ENCODE peak calls at places on chromosomes 5 and 9, in six cellular contexts. J is AG10803, M is ovary, W is GM12865, Y is brain microvascular endothelial cell, O is epithelial cell of esophagus. U is an unnamed sample.

GRCh38 chr5:32754251-32754650 is 43.1 kb downstream of the NPR3 start:
- DNase-seq in J (peak), M (no peak), W (no peak), Y (no peak), O (no peak), U (no peak)

GRCh38 chr5:157613385-157614245 is 38.0 kb upstream of the ADAM19 start:
- DNase-seq in J (no peak), M (no peak), W (no peak), Y (no peak), O (no peak), U (no peak)

GRCh38 chr5:38672059-38672791 is 115.8 kb upstream of the LIFR start:
- DNase-seq in J (peak), M (no peak), W (no peak), Y (peak), O (peak), U (peak)

GRCh38 chr9:8762676-8763075 is 963.1 kb upstream of the DMAC1 start:
- DNase-seq in J (no peak), M (no peak), W (no peak), Y (no peak), O (no peak), U (no peak)

GRCh38 chr5:79850316-79850822 is 140.7 kb downstream of the MTX3 start:
- DNase-seq in J (peak), M (no peak), W (no peak), Y (no peak), O (no peak), U (no peak)

GRCh38 chr5:145588113-145588512 is 247.0 kb downstream of the PRELID2 start:
- DNase-seq in J (no peak), M (no peak), W (no peak), Y (no peak), O (no peak), U (no peak)

GRCh38 chr9:136311037-136311432 is 7.1 kb upstream of the CCDC187 start:
- DNase-seq in J (no peak), M (no peak), W (no peak), Y (no peak), O (no peak), U (no peak)

GRCh38 chr9:120383611-120383998 is 196.4 kb downstream of the CDK5RAP2 start:
- DNase-seq in J (no peak), M (no peak), W (no peak), Y (no peak), O (no peak), U (no peak)

GRCh38 chr9:88574993-88575392 is 40.0 kb downstream of the NXNL2 start:
- DNase-seq in J (peak), M (peak), W (no peak), Y (peak), O (peak), U (peak)

GRCh38 chr5:145495741-145496140 is 339.4 kb downstream of the PRELID2 start:
- DNase-seq in J (peak), M (no peak), W (no peak), Y (peak), O (peak), U (peak)

GRCh38 chr9:123997665-123998277 is 13.8 kb upstream of the LHX2 start:
- DNase-seq in J (no peak), M (no peak), W (peak), Y (peak), O (peak), U (no peak)

GRCh38 chr5:32848681-32849080 is 137.6 kb downstream of the NPR3 start:
- DNase-seq in J (peak), M (no peak), W (no peak), Y (no peak), O (no peak), U (no peak)

GRCh38 chr9:70013598-70014196 is 30.0 kb upstream of the MAMDC2 start:
- DNase-seq in J (peak), M (peak), W (no peak), Y (no peak), O (peak), U (no peak)

GRCh38 chr5:77718934-77719610 is 57.1 kb downstream of the TBCA start:
- DNase-seq in J (no peak), M (no peak), W (peak), Y (no peak), O (no peak), U (no peak)

GRCh38 chr5:176364765-176365662 is at the start of gene ARL10:
- DNase-seq in J (no peak), M (peak), W (peak), Y (no peak), O (peak), U (peak)

GRCh38 chr5:142131394-142131793 is 22.8 kb downstream of the NDFIP1 start:
- DNase-seq in J (no peak), M (no peak), W (no peak), Y (no peak), O (no peak), U (no peak)

DNA sequence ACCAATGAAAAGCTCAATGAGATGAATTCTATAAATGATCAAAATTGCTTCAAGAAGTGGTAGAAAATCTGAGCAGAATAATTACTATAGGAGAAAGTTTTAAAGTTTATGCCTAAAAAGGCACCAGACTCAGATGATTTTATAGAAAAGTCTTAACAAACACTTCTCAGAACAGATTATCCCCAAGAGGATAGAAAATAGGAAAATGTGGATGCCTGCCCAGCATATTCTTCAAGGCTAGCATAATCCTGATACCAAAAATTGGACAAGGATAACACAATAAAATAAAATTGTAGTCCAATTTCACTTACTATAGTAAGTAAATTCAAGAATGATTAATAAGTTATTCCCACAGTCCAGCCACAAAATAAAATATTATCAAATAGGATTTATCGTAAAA is 397.0 kb downstream of the NR2F1-AS1 start:
- DNase-seq in J (no peak), M (no peak), W (no peak), Y (no peak), O (no peak), U (no peak)
- H3K4me3 ChIP-seq in J (no peak), M (no peak), W (no peak), Y (no peak), O (no peak), U (no peak)

DNA sequence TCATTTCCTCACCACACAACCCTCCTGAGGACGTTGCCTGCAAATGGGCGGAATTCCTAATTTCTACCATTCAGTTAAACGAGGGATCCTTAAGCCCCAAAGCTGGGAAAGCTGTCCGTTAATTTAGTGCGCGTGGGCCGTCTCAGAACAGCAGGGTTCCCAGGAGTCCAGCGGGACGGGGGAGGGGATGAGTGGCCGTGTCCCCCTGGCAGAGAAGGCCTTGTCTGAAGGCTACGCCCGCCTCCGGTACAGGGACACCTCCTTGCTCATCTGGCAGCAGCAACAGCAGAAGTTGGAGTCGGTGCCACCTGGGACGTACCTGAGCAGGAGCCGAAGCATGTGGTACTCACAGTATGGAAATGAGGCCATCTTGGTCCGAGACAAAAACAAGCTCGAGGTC is 1.3 kb downstream of the BRD3OS start:
- DNase-seq in J (no peak), M (no peak), W (no peak), Y (no peak), O (no peak), U (no peak)
- H3K4me3 ChIP-seq in J (peak), M (no peak), W (no peak), Y (no peak), O (no peak), U (peak)

GRCh38 chr5:151254533-151254932 is 1.5 kb downstream of the GM2A start:
- DNase-seq in J (no peak), M (no peak), W (no peak), Y (no peak), O (peak), U (no peak)
- H3K4me3 ChIP-seq in J (no peak), M (no peak), W (peak), Y (no peak), O (peak), U (no peak)

GRCh38 chr5:17434982-17435381 is 63.0 kb upstream of the TAF11L2 start:
- DNase-seq in J (no peak), M (no peak), W (no peak), Y (no peak), O (no peak), U (no peak)

GRCh38 chr5:17436345-17436744 is 61.7 kb upstream of the TAF11L2 start:
- DNase-seq in J (peak), M (no peak), W (no peak), Y (no peak), O (no peak), U (no peak)

GRCh38 chr5:17439956-17440355 is 58.1 kb upstream of the TAF11L2 start:
- DNase-seq in J (no peak), M (no peak), W (no peak), Y (no peak), O (no peak), U (no peak)

GRCh38 chr5:17438027-17438426 is 60.0 kb upstream of the TAF11L2 start:
- DNase-seq in J (no peak), M (no peak), W (no peak), Y (no peak), O (no peak), U (no peak)

DNA sequence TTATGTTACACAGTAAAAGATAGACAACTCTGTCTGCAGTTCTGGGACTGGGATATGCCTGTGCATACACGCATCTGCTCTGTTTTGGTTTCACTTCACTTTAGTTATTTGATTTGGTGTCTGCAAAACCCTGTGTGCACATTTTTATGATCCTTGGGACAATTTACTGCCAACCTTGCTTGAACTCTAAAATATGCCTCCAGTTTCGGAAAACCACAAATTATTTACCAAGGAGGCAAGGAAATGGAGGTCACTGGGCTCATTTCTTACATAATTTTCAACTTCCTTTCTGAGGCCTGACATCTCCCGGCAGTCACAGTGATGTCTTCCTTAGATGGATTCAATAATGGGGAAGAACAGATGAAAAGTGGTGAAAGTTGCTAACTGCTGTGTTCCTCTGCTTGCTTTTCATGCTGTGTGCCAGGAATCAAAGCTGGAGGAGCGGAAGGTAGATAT is 61.2 kb upstream of the TAF11L2 start:
- DNase-seq in J (peak), M (no peak), W (no peak), Y (no peak), O (no peak), U (no peak)
- H3K4me3 ChIP-seq in J (peak), M (no peak), W (no peak), Y (no peak), O (no peak), U (peak)

GRCh38 chr9:79663878-79664277 is 92.1 kb downstream of the TLE4 start:
- DNase-seq in J (no peak), M (no peak), W (no peak), Y (no peak), O (no peak), U (no peak)
- H3K4me3 ChIP-seq in J (no peak), M (no peak), W (no peak), Y (no peak), O (no peak), U (no peak)

DNA sequence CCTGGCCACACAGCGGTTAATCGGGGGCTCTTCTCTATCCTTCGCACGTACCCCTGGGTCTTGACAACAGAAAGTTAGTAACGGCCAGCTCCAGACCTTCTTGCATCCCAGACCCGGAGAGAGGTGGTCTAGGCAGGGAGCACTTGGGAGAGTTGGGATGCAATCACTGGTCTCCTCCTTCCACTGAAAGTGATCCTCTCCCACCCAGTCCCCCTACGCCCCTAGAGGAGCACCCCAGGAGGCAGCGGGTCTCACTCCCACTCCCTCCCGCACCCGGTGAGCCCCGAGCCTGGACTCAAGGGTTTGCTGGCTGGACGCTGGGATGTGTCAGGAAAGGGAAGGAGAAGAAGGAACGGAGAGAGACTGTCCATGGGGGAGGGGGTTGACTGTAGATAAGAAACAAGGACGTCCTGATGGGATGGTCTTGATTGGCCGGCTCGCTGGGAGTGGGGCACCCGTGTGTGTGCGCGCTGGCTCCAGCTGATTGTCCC is 2.0 kb downstream of the RORB start:
- DNase-seq in J (no peak), M (no peak), W (no peak), Y (no peak), O (no peak), U (no peak)
- H3K4me3 ChIP-seq in J (no peak), M (peak), W (no peak), Y (peak), O (no peak), U (no peak)

GRCh38 chr5:27996665-27997064 is 958.3 kb upstream of the CDH9 start:
- DNase-seq in J (no peak), M (no peak), W (no peak), Y (no peak), O (no peak), U (no peak)

GRCh38 chr5:27995867-27996266 is 957.5 kb upstream of the CDH9 start:
- DNase-seq in J (no peak), M (no peak), W (no peak), Y (no peak), O (no peak), U (no peak)
- H3K4me3 ChIP-seq in J (no peak), M (no peak), W (no peak), Y (no peak), O (no peak), U (no peak)

GRCh38 chr5:135466178-135467050 is 14.3 kb upstream of the TIFAB start:
- DNase-seq in J (peak), M (peak), W (peak), Y (peak), O (peak), U (no peak)
- H3K4me3 ChIP-seq in J (peak), M (no peak), W (no peak), Y (no peak), O (no peak), U (no peak)